ENCODE peak calls at places on chromosomes 5 and 9, in five cellular contexts. S is GM06990, L is BJ, H is SK-N-MC, A is RCC 7860. D is an unnamed sample.

GRCh38 chr5:153523831-153524230 is 33.4 kb downstream of the GRIA1 start:
- DNase-seq in S (no peak), L (no peak), H (no peak), A (no peak), D (no peak)

GRCh38 chr9:95724253-95724991 is 151.1 kb upstream of the ERCC6L2 start:
- DNase-seq in S (peak; percentile 63), L (no peak), H (no peak), A (no peak), D (no peak)

GRCh38 chr9:132878695-132879064 is at the start of gene SPACA9:
- DNase-seq in S (peak; percentile 27), L (no peak), H (no peak), A (peak; percentile 23), D (no peak)

GRCh38 chr5:178215263-178216002 is 11.1 kb downstream of the HNRNPAB start:
- DNase-seq in S (no peak), L (no peak), H (no peak), A (no peak), D (no peak)

GRCh38 chr5:56350595-56351170 is 117.6 kb upstream of the ANKRD55 start:
- DNase-seq in S (no peak), L (peak; percentile 74), H (no peak), A (peak; percentile 87), D (no peak)

GRCh38 chr5:103560826-103561225 is 1.8 kb downstream of the NUDT12 start:
- DNase-seq in S (no peak), L (no peak), H (no peak), A (no peak), D (no peak)

GRCh38 chr9:93112116-93112863 is 16.3 kb downstream of the CARD19 start:
- DNase-seq in S (no peak), L (no peak), H (no peak), A (no peak), D (no peak)

GRCh38 chr9:109238125-109238524 is 71.1 kb upstream of the FRRS1L start:
- DNase-seq in S (no peak), L (no peak), H (no peak), A (no peak), D (no peak)

GRCh38 chr5:58871648-58872242 is 288.9 kb downstream of the RAB3C start:
- DNase-seq in S (no peak), L (no peak), H (no peak), A (peak; percentile 4), D (no peak)

GRCh38 chr9:109868222-109868621 is 88.2 kb downstream of the PALM2AKAP2 start:
- DNase-seq in S (no peak), L (no peak), H (no peak), A (no peak), D (no peak)

GRCh38 chr5:139397921-139398320 is 3.0 kb upstream of the PROB1 start:
- DNase-seq in S (no peak), L (no peak), H (no peak), A (no peak), D (no peak)

GRCh38 chr5:174972291-174972690 is 247.9 kb downstream of the MSX2 start:
- DNase-seq in S (no peak), L (no peak), H (no peak), A (no peak), D (no peak)

GRCh38 chr5:97062046-97062445 is 80.4 kb downstream of the LIX1 start:
- DNase-seq in S (no peak), L (no peak), H (no peak), A (no peak), D (no peak)

GRCh38 chr5:102152906-102153787 is 142.9 kb downstream of the SLCO4C1 start:
- DNase-seq in S (peak; percentile 15), L (no peak), H (no peak), A (peak; percentile 7), D (no peak)

GRCh38 chr5:128566170-128566569 is 28.1 kb upstream of the FBN2 start:
- DNase-seq in S (no peak), L (no peak), H (no peak), A (no peak), D (no peak)

GRCh38 chr9:136011703-136012496 is 50.7 kb upstream of the UBAC1 start:
- DNase-seq in S (no peak), L (no peak), H (no peak), A (no peak), D (no peak)

GRCh38 chr5:110099562-110099961 is 409.8 kb downstream of the MAN2A1 start:
- DNase-seq in S (no peak), L (no peak), H (no peak), A (no peak), D (no peak)

GRCh38 chr5:168676499-168676898 is 97.3 kb upstream of the PANK3 start:
- DNase-seq in S (no peak), L (no peak), H (no peak), A (no peak), D (no peak)

D was measured in AG04449.